ENCODE peak calls at places on chromosomes 1 and 21, in eight cellular contexts. Q, H, C, Z, X, I, K and S are unnamed samples.

GRCh38 chr1:215076312-215076711 is 6.2 kb upstream of the KCNK2 start:
- DNase-seq in Q (no peak), H (peak; percentile 62), C (no peak), Z (peak; percentile 60), X (no peak), I (no peak), K (no peak), S (peak; percentile 47)

GRCh38 chr21:23660560-23660959 is 1946.7 kb downstream of the MRPL39 start:
- DNase-seq in Q (no peak), H (no peak), C (no peak), Z (no peak), X (no peak), I (no peak), K (no peak), S (no peak)

GRCh38 chr1:182955596-182956588 is 2.9 kb upstream of the SHCBP1L start:
- DNase-seq in Q (no peak), H (peak; percentile 92), C (no peak), Z (peak; percentile 13), X (no peak), I (no peak), K (no peak), S (no peak)

GRCh38 chr21:32455548-32455947 is 43.0 kb downstream of the EVA1C start:
- DNase-seq in Q (no peak), H (no peak), C (no peak), Z (no peak), X (no peak), I (peak; percentile 39), K (no peak), S (peak; percentile 73)

GRCh38 chr1:30911061-30911954 is 2.8 kb upstream of the SDC3 start:
- DNase-seq in Q (no peak), H (peak; percentile 78), C (peak; percentile 91), Z (peak; percentile 81), X (peak; percentile 88), I (peak; percentile 87), K (peak; percentile 92), S (peak; percentile 92)

GRCh38 chr1:14082331-14082730 is 382.3 kb downstream of the PRDM2 start:
- DNase-seq in Q (peak; percentile 34), H (no peak), C (no peak), Z (no peak), X (no peak), I (no peak), K (no peak), S (no peak)

GRCh38 chr1:89986020-89986419 is 8.9 kb upstream of the ZNF326 start:
- DNase-seq in Q (no peak), H (no peak), C (no peak), Z (no peak), X (no peak), I (no peak), K (no peak), S (no peak)

GRCh38 chr1:41439234-41439633 is 45.2 kb downstream of the EDN2 start:
- DNase-seq in Q (no peak), H (no peak), C (no peak), Z (no peak), X (no peak), I (no peak), K (no peak), S (peak; percentile 39)

GRCh38 chr1:93980320-93980744 is 71.1 kb upstream of the GCLM start:
- DNase-seq in Q (no peak), H (no peak), C (no peak), Z (no peak), X (no peak), I (no peak), K (no peak), S (no peak)

GRCh38 chr1:221735976-221736375 is 5.9 kb downstream of the DUSP10 start:
- DNase-seq in Q (no peak), H (no peak), C (no peak), Z (no peak), X (no peak), I (no peak), K (no peak), S (no peak)

GRCh38 chr1:51296379-51297357 is 33.7 kb downstream of the TTC39A start:
- DNase-seq in Q (no peak), H (peak; percentile 62), C (peak; percentile 89), Z (peak; percentile 75), X (peak; percentile 88), I (peak; percentile 90), K (peak; percentile 73), S (peak; percentile 86)

GRCh38 chr1:3450202-3450863 is 4.1 kb upstream of the ARHGEF16 start:
- DNase-seq in Q (no peak), H (no peak), C (no peak), Z (no peak), X (no peak), I (no peak), K (no peak), S (no peak)

GRCh38 chr1:41789616-41790330 is 128.9 kb downstream of the HIVEP3 start:
- DNase-seq in Q (no peak), H (no peak), C (no peak), Z (no peak), X (no peak), I (no peak), K (no peak), S (no peak)

GRCh38 chr21:24671901-24672300 is 935.4 kb downstream of the MRPL39 start:
- DNase-seq in Q (no peak), H (no peak), C (no peak), Z (no peak), X (no peak), I (no peak), K (no peak), S (no peak)

GRCh38 chr1:2871246-2871815 is 69.8 kb upstream of the TTC34 start:
- DNase-seq in Q (no peak), H (no peak), C (no peak), Z (no peak), X (no peak), I (no peak), K (no peak), S (no peak)

GRCh38 chr1:21344750-21345443 is 54.6 kb upstream of the ECE1 start:
- DNase-seq in Q (no peak), H (no peak), C (no peak), Z (no peak), X (peak; percentile 71), I (peak; percentile 89), K (no peak), S (no peak)

GRCh38 chr21:21788591-21788990 is 790.4 kb downstream of the NCAM2 start:
- DNase-seq in Q (no peak), H (no peak), C (no peak), Z (no peak), X (no peak), I (no peak), K (no peak), S (no peak)

GRCh38 chr1:59429651-59430050 is 132.8 kb downstream of the FGGY start:
- DNase-seq in Q (peak; percentile 70), H (no peak), C (no peak), Z (no peak), X (no peak), I (no peak), K (no peak), S (no peak)

GRCh38 chr1:32071758-32072621 is 749 bp upstream of the TMEM39B start:
- DNase-seq in Q (no peak), H (peak; percentile 84), C (no peak), Z (no peak), X (no peak), I (no peak), K (no peak), S (no peak)

GRCh38 chr1:29601021-29601420 is 364.7 kb downstream of the PTPRU start:
- DNase-seq in Q (peak; percentile 89), H (no peak), C (no peak), Z (no peak), X (no peak), I (no peak), K (no peak), S (no peak)

GRCh38 chr1:34268311-34269042 is 91.8 kb downstream of the C1orf94 start:
- DNase-seq in Q (peak; percentile 62), H (peak; percentile 4), C (no peak), Z (no peak), X (no peak), I (no peak), K (no peak), S (no peak)

GRCh38 chr1:54051936-54052469 is 1.0 kb downstream of the TMEM59 start:
- DNase-seq in Q (no peak), H (no peak), C (no peak), Z (no peak), X (no peak), I (no peak), K (no peak), S (no peak)

GRCh38 chr1:221478050-221478949 is 263.6 kb downstream of the DUSP10 start:
- DNase-seq in Q (no peak), H (peak; percentile 91), C (peak; percentile 49), Z (peak; percentile 79), X (no peak), I (no peak), K (peak; percentile 22), S (peak; percentile 62)

GRCh38 chr1:72284084-72284397 is 1.7 kb upstream of the NEGR1 start:
- DNase-seq in Q (no peak), H (no peak), C (no peak), Z (peak; percentile 9), X (no peak), I (no peak), K (no peak), S (no peak)

GRCh38 chr21:35933466-35933865 is 126.9 kb downstream of the SETD4 start:
- DNase-seq in Q (peak; percentile 92), H (peak; percentile 86), C (peak; percentile 69), Z (peak; percentile 7), X (no peak), I (no peak), K (peak; percentile 80), S (peak; percentile 9)

GRCh38 chr1:97508653-97509218 is 412.1 kb downstream of the DPYD start:
- DNase-seq in Q (no peak), H (no peak), C (no peak), Z (no peak), X (no peak), I (no peak), K (no peak), S (no peak)

GRCh38 chr1:155834296-155834926 is 22.6 kb downstream of the GON4L start:
- DNase-seq in Q (peak; percentile 45), H (peak; percentile 70), C (no peak), Z (peak; percentile 29), X (no peak), I (no peak), K (no peak), S (no peak)

GRCh38 chr1:12637693-12638092 is 6.2 kb upstream of the AADACL4 start:
- DNase-seq in Q (no peak), H (no peak), C (no peak), Z (no peak), X (no peak), I (peak; percentile 16), K (no peak), S (no peak)
- H3K9me3 ChIP-seq in Q (peaks cover 22% of the 10 kb centered on the region), H (peaks cover 21% of the 10 kb centered on the region), C (no peaks in the 10 kb centered on the region), Z (peaks cover 25% of the 10 kb centered on the region), X (peaks cover 16% of the 10 kb centered on the region), I (peaks cover 3% of the 10 kb centered on the region), K (peaks cover 5% of the 10 kb centered on the region), S (no peaks in the 10 kb centered on the region)

GRCh38 chr1:212566522-212567479 is 41.8 kb upstream of the ATF3 start:
- DNase-seq in Q (peak; percentile 91), H (peak; percentile 90), C (peak; percentile 73), Z (peak; percentile 66), X (peak; percentile 57), I (peak; percentile 81), K (peak; percentile 53), S (peak; percentile 19)
- TF ChIP-seq POLR2A in Q (no peak), H (no peak), C (peak; percentile 65), Z (no peak), X (no peak), I (no peak), K (no peak), S (peak; percentile 42)

GRCh38 chr1:192311281-192311680 is 5.5 kb upstream of the RGS21 start:
- DNase-seq in Q (no peak), H (peak; percentile 80), C (peak; percentile 7), Z (peak; percentile 40), X (no peak), I (no peak), K (no peak), S (no peak)
- TF ChIP-seq CTCF in Q (peak; percentile 34), H (peak; percentile 90), C (peak; percentile 34), Z (peak; percentile 52), X (no peak), I (peak; percentile 37), K (no peak), S (no peak)

GRCh38 chr1:43978264-43978550 is 803 bp upstream of the B4GALT2 start:
- DNase-seq in Q (no peak), H (no peak), C (no peak), Z (no peak), X (no peak), I (peak; percentile 66), K (no peak), S (no peak)
- H3K9me3 ChIP-seq in Q (no peaks in the 10 kb centered on the region), H (no peaks in the 10 kb centered on the region), C (no peaks in the 10 kb centered on the region), Z (no peaks in the 10 kb centered on the region), X (no peaks in the 10 kb centered on the region), I (no peaks in the 10 kb centered on the region), K (no peaks in the 10 kb centered on the region), S (no peaks in the 10 kb centered on the region)